ENCODE peak calls at places on chromosomes 2 and 18, in seven cellular contexts. X is sciatic nerve, D is aorta, K is anterior cingulate cortex, J is NCI-H187, W is Caco-2, B is BE2C. V is an unnamed sample.

GRCh38 chr2:37355735-37356134 is 11.3 kb downstream of the QPCT start:
- DNase-seq in X (no peak), D (no peak), K (no peak), J (no peak), W (no peak), B (no peak), V (no peak)

GRCh38 chr18:69689081-69689759 is 258.5 kb downstream of the CD226 start:
- DNase-seq in X (no peak), D (no peak), K (no peak), J (no peak), W (no peak), B (no peak), V (no peak)

GRCh38 chr2:68911246-68911645 is 40.0 kb upstream of the BMP10 start:
- DNase-seq in X (no peak), D (no peak), K (no peak), J (no peak), W (no peak), B (no peak), V (no peak)

GRCh38 chr2:144520718-144521487 is 984 bp upstream of the ZEB2 start:
- DNase-seq in X (no peak), D (no peak), K (no peak), J (no peak), W (no peak), B (no peak), V (no peak)

GRCh38 chr2:238149841-238150572 is 8.8 kb upstream of the ERFE start:
- DNase-seq in X (no peak), D (no peak), K (no peak), J (no peak), W (no peak), B (no peak), V (no peak)

GRCh38 chr18:50753311-50753710 is 66.5 kb downstream of the MRO start:
- DNase-seq in X (no peak), D (no peak), K (no peak), J (no peak), W (no peak), B (no peak), V (no peak)

GRCh38 chr2:176612736-176613135 is 343.5 kb downstream of the MTX2 start:
- DNase-seq in X (no peak), D (no peak), K (no peak), J (no peak), W (no peak), B (no peak), V (no peak)

GRCh38 chr2:112811841-112812306 is 24.7 kb downstream of the IL1B start:
- DNase-seq in X (no peak), D (no peak), K (no peak), J (no peak), W (no peak), B (no peak), V (no peak)

GRCh38 chr18:63848159-63848558 is 39.3 kb upstream of the SERPINB2 start:
- DNase-seq in X (no peak), D (no peak), K (no peak), J (no peak), W (peak; percentile 9), B (peak; percentile 4), V (no peak)

GRCh38 chr2:179518891-179519290 is 254.3 kb upstream of the SESTD1 start:
- DNase-seq in X (no peak), D (no peak), K (no peak), J (no peak), W (no peak), B (no peak), V (no peak)

GRCh38 chr2:201918981-201919380 is 112.6 kb downstream of the CDK15 start:
- DNase-seq in X (no peak), D (no peak), K (no peak), J (no peak), W (no peak), B (no peak), V (no peak)

GRCh38 chr2:53568463-53568862 is 199.1 kb upstream of the CHAC2 start:
- DNase-seq in X (no peak), D (no peak), K (no peak), J (no peak), W (no peak), B (no peak), V (no peak)

GRCh38 chr2:233061591-233062446 is 1.7 kb downstream of the INPP5D start:
- DNase-seq in X (peak; percentile 67), D (peak; percentile 80), K (no peak), J (no peak), W (peak; percentile 14), B (no peak), V (peak; percentile 74)

GRCh38 chr2:84427235-84428138 is 31.6 kb downstream of the SUCLG1 start:
- DNase-seq in X (no peak), D (no peak), K (no peak), J (no peak), W (no peak), B (no peak), V (no peak)